ENCODE peak calls at places on chromosomes 1 and 21, in four cellular contexts. One of them, this sample, is unnamed.

GRCh38 chr1:165352442-165353293 is 3.8 kb downstream of the LMX1A start:
- DNase-seq in fibroblast of pulmonary artery: no peak
- DNase-seq in mucosa of descending colon: peak
- DNase-seq in astrocyte of the spinal cord: no peak
- DNase-seq in this sample: no peak

GRCh38 chr1:117589531-117589930 is 16.3 kb upstream of the TENT5C start:
- DNase-seq in mucosa of descending colon: no peak
- DNase-seq in fibroblast of pulmonary artery: no peak
- DNase-seq in astrocyte of the spinal cord: no peak
- DNase-seq in this sample: no peak

GRCh38 chr1:167524651-167525050 is 6.3 kb upstream of the CD247 start:
- DNase-seq in fibroblast of pulmonary artery: no peak
- DNase-seq in mucosa of descending colon: no peak
- DNase-seq in astrocyte of the spinal cord: no peak
- DNase-seq in this sample: no peak

GRCh38 chr1:179146916-179147315 is 65.0 kb downstream of the TOR3A start:
- DNase-seq in mucosa of descending colon: no peak
- DNase-seq in fibroblast of pulmonary artery: no peak
- DNase-seq in astrocyte of the spinal cord: no peak
- DNase-seq in this sample: no peak

GRCh38 chr1:165365344-165365743 is 8.8 kb upstream of the LMX1A start:
- DNase-seq in astrocyte of the spinal cord: no peak
- DNase-seq in fibroblast of pulmonary artery: no peak
- DNase-seq in mucosa of descending colon: no peak
- DNase-seq in this sample: no peak

GRCh38 chr1:156926175-156926574 is 5.7 kb downstream of the LRRC71 start:
- DNase-seq in fibroblast of pulmonary artery: peak
- DNase-seq in astrocyte of the spinal cord: peak
- DNase-seq in mucosa of descending colon: no peak
- DNase-seq in this sample: no peak

GRCh38 chr1:228379165-228379460 is 27.5 kb downstream of the TRIM11 start:
- DNase-seq in astrocyte of the spinal cord: peak
- DNase-seq in mucosa of descending colon: peak
- DNase-seq in fibroblast of pulmonary artery: no peak
- DNase-seq in this sample: no peak

GRCh38 chr1:229117664-229118300 is 153.1 kb upstream of the RAB4A start:
- DNase-seq in mucosa of descending colon: peak
- DNase-seq in fibroblast of pulmonary artery: peak
- DNase-seq in astrocyte of the spinal cord: no peak
- DNase-seq in this sample: no peak

GRCh38 chr1:80987106-80987505 is 813.6 kb upstream of the ADGRL2 start:
- DNase-seq in fibroblast of pulmonary artery: peak
- DNase-seq in astrocyte of the spinal cord: no peak
- DNase-seq in mucosa of descending colon: no peak
- DNase-seq in this sample: no peak

GRCh38 chr1:152440635-152441471 is 26.8 kb upstream of the CRNN start:
- DNase-seq in fibroblast of pulmonary artery: peak
- DNase-seq in mucosa of descending colon: no peak
- DNase-seq in astrocyte of the spinal cord: peak
- DNase-seq in this sample: peak

GRCh38 chr1:209936125-209936524 is 1.9 kb upstream of the SYT14 start:
- DNase-seq in astrocyte of the spinal cord: no peak
- DNase-seq in fibroblast of pulmonary artery: no peak
- DNase-seq in mucosa of descending colon: no peak
- DNase-seq in this sample: no peak

GRCh38 chr1:209937996-209938959 is at the start of gene SYT14:
- DNase-seq in mucosa of descending colon: no peak
- DNase-seq in fibroblast of pulmonary artery: peak
- DNase-seq in astrocyte of the spinal cord: peak
- DNase-seq in this sample: no peak
- TF ChIP-seq CTCF in mucosa of descending colon: no peak
- TF ChIP-seq CTCF in fibroblast of pulmonary artery: no peak
- TF ChIP-seq CTCF in astrocyte of the spinal cord: peak
- TF ChIP-seq CTCF in this sample: peak

GRCh38 chr21:44295163-44295601 is 4.7 kb upstream of the PFKL start:
- DNase-seq in astrocyte of the spinal cord: no peak
- DNase-seq in fibroblast of pulmonary artery: no peak
- DNase-seq in mucosa of descending colon: no peak
- DNase-seq in this sample: no peak
- H3K4me3 ChIP-seq in astrocyte of the spinal cord: no peak
- H3K4me3 ChIP-seq in fibroblast of pulmonary artery: no peak
- H3K4me3 ChIP-seq in mucosa of descending colon: no peak
- H3K4me3 ChIP-seq in this sample: no peak

DNA sequence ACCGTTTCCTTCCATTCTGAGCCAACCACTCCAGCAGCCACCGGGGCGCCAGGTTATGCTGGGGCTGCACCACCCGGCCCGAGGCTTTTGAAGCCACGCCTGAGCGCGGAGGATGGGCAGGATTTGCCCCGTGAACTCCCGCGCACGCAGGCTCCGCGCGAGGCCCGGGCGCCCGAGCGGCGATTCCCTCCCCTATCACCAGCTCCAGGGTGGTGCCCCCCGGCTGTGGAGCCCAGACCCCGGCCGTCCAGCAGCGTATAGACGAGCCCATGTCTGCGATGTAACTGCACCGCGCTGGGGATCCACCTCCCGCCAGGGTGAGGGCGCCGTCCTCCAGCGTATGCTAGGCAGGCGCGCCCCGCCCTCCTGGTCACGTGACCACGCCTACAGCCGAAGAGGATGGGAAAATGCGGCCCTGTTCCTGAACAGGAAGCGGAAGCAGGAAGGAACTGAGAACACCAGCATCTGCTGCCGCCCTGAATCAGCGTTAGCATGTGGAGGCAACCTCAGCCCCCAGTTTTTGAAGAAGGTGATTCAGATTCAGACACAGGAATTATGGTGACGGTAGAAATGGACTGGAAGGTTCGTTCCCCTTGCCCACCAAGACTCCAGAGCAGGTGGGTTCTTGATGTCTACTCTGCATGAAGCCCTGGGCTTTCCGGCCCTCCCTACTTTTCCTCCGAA is 46.0 kb downstream of the VPS26C start:
- DNase-seq in astrocyte of the spinal cord: peak
- DNase-seq in mucosa of descending colon: peak
- DNase-seq in fibroblast of pulmonary artery: peak
- DNase-seq in this sample: no peak
- TF ChIP-seq CTCF in astrocyte of the spinal cord: peak
- TF ChIP-seq CTCF in mucosa of descending colon: no peak
- TF ChIP-seq CTCF in fibroblast of pulmonary artery: peak
- TF ChIP-seq CTCF in this sample: peak

GRCh38 chr1:226474443-226475111 is 66.7 kb upstream of the PARP1 start:
- DNase-seq in mucosa of descending colon: no peak
- DNase-seq in astrocyte of the spinal cord: no peak
- DNase-seq in fibroblast of pulmonary artery: no peak
- DNase-seq in this sample: no peak
- H3K4me3 ChIP-seq in mucosa of descending colon: no peak
- H3K4me3 ChIP-seq in astrocyte of the spinal cord: no peak
- H3K4me3 ChIP-seq in fibroblast of pulmonary artery: no peak
- H3K4me3 ChIP-seq in this sample: no peak

DNA sequence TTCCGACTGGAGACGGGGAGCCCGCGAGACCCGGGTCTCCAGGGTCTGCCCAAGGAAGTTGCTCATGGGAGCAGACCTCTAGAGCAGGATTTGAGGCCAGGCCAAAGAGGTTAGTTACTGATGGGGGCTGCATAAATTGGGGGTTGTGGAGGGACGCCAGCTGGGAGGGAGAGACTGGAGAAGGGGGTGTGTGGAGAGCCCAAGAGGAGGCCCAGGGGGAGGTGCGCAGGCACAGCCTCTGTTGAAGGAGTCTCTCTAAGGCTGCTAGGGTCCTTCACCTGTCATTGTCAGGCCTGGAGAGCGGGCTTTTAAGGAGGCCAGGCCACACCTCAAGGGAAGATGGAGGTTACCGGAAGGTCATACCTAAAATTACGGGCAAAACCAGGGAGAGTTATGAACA is 363 bp downstream of the PLA2G5 start:
- DNase-seq in astrocyte of the spinal cord: no peak
- DNase-seq in fibroblast of pulmonary artery: no peak
- DNase-seq in mucosa of descending colon: no peak
- DNase-seq in this sample: no peak
- TF ChIP-seq CTCF in astrocyte of the spinal cord: no peak
- TF ChIP-seq CTCF in fibroblast of pulmonary artery: no peak
- TF ChIP-seq CTCF in mucosa of descending colon: no peak
- TF ChIP-seq CTCF in this sample: no peak

DNA sequence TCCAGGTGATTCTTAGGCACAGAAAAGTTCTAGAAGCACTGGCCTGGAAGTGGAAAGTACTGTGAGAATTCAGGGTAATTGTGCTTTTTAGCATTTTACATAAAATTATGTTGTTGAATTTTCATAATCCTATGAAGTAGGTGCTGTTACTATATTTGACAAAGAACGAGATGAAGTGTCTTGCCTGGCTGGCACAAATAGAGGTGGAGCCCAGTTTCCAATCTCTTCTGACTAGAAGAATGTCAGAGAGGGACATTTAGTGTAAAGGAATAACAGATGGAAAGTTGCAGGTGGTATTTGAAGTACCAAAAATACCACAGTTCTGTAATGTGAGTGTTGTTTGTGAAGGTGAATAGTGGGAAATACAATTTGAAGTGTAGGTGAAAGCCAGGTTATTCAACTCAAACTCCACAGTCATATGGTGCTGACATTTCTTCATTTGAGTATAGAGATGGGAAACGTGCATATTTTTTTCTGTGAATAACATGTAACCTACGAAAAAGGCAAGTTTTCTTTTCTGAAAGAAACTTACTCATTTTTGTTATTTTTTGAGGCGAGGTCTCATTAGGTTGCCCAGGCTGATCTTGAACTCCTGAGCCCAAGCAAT is 3.5 kb upstream of the TMCO2 start:
- DNase-seq in astrocyte of the spinal cord: no peak
- DNase-seq in fibroblast of pulmonary artery: no peak
- DNase-seq in mucosa of descending colon: no peak
- DNase-seq in this sample: no peak
- H3K4me3 ChIP-seq in astrocyte of the spinal cord: no peak
- H3K4me3 ChIP-seq in fibroblast of pulmonary artery: no peak
- H3K4me3 ChIP-seq in mucosa of descending colon: no peak
- H3K4me3 ChIP-seq in this sample: no peak

GRCh38 chr1:211610779-211611556 is 32.0 kb upstream of the SLC30A1 start:
- DNase-seq in astrocyte of the spinal cord: peak
- DNase-seq in fibroblast of pulmonary artery: peak
- DNase-seq in mucosa of descending colon: no peak
- DNase-seq in this sample: no peak
- TF ChIP-seq CTCF in astrocyte of the spinal cord: no peak
- TF ChIP-seq CTCF in fibroblast of pulmonary artery: no peak
- TF ChIP-seq CTCF in mucosa of descending colon: no peak
- TF ChIP-seq CTCF in this sample: no peak

GRCh38 chr1:204826970-204827369 is 43.7 kb upstream of the NFASC start:
- DNase-seq in astrocyte of the spinal cord: no peak
- DNase-seq in fibroblast of pulmonary artery: no peak
- DNase-seq in mucosa of descending colon: no peak
- DNase-seq in this sample: no peak

GRCh38 chr1:204830671-204831585 is 39.7 kb upstream of the NFASC start:
- DNase-seq in mucosa of descending colon: no peak
- DNase-seq in astrocyte of the spinal cord: no peak
- DNase-seq in fibroblast of pulmonary artery: no peak
- DNase-seq in this sample: no peak

GRCh38 chr1:204828352-204828850 is 42.3 kb upstream of the NFASC start:
- DNase-seq in astrocyte of the spinal cord: no peak
- DNase-seq in mucosa of descending colon: peak
- DNase-seq in fibroblast of pulmonary artery: peak
- DNase-seq in this sample: no peak

GRCh38 chr1:204834329-204834728 is 36.3 kb upstream of the NFASC start:
- DNase-seq in mucosa of descending colon: no peak
- DNase-seq in fibroblast of pulmonary artery: no peak
- DNase-seq in astrocyte of the spinal cord: no peak
- DNase-seq in this sample: no peak

DNA sequence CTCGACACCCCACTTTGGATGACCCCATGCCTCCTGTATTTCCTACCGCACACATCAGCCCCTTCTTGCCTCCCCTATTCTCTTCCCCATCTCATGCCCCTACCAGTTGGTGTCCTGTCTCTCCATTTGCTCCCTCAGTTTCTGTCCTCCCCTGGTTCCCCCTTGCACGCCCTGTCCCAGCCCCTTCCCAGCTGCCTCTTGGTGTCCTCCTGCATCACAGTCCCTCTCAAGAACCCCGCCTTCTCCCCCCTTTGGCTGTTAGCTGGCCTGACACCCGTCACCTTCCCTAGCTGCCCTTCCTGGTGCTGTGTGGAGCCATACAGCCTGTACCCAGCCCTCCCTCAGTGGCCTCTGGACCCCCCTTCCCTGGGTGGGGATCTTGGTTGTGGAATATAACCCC is 41.5 kb upstream of the NFASC start:
- DNase-seq in fibroblast of pulmonary artery: no peak
- DNase-seq in mucosa of descending colon: no peak
- DNase-seq in astrocyte of the spinal cord: no peak
- DNase-seq in this sample: no peak
- H3K4me3 ChIP-seq in fibroblast of pulmonary artery: no peak
- H3K4me3 ChIP-seq in mucosa of descending colon: no peak
- H3K4me3 ChIP-seq in astrocyte of the spinal cord: no peak
- H3K4me3 ChIP-seq in this sample: no peak

GRCh38 chr1:50967416-50968020 is 2.5 kb upstream of the CDKN2C start:
- DNase-seq in fibroblast of pulmonary artery: no peak
- DNase-seq in astrocyte of the spinal cord: no peak
- DNase-seq in mucosa of descending colon: no peak
- DNase-seq in this sample: no peak

GRCh38 chr1:50970508-50970885 is 452 bp downstream of the CDKN2C start:
- DNase-seq in mucosa of descending colon: no peak
- DNase-seq in fibroblast of pulmonary artery: no peak
- DNase-seq in astrocyte of the spinal cord: no peak
- DNase-seq in this sample: no peak

GRCh38 chr1:50969611-50970507 is at the start of gene CDKN2C:
- DNase-seq in astrocyte of the spinal cord: peak
- DNase-seq in mucosa of descending colon: peak
- DNase-seq in fibroblast of pulmonary artery: peak
- DNase-seq in this sample: no peak

GRCh38 chr1:50968884-50969610 is 998 bp upstream of the CDKN2C start:
- DNase-seq in fibroblast of pulmonary artery: peak
- DNase-seq in astrocyte of the spinal cord: peak
- DNase-seq in mucosa of descending colon: peak
- DNase-seq in this sample: no peak

DNA sequence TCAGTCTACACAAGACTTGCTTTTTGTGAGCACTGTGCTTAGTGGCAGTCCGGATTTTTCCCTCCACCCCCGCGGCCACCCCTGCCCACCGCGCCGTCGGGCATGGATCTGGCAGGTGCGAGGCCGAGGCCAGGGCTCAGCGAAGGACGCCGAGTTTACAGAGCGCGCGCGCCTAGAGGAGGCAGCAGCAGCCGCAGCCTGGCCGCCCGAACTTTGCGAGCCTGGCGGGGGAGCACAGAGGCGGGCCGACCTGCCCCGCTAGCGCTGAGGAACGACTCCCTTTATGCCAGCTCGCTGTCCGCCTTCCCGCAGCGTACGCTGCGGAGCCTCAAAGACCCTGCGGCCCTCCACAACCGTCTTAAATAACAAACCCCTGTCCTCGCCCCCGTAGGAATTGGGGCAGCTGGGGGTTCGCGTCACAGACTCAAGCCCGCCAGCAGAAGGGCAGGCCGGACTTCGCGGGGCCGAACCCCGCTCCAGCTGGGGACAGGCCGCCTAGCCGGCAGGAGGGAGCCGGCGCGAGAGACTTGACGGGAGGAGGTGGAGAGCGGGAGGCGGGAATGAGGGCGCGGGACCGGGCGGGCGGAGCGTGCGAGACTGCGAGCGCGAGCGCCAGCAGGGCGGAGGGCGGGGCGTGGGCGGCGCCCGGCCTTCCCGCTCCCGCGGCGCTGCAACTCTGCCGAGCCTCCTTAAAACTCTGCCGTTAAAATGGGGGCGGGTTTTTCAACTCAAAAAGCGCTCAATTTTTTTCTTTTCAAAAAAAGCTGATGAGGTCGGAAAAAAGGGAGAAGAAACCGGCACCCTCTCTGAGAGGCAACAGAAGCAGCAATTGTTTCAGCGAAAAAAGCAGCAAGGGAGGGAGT is 1.8 kb upstream of the CDKN2C start:
- DNase-seq in astrocyte of the spinal cord: peak
- DNase-seq in mucosa of descending colon: peak
- DNase-seq in fibroblast of pulmonary artery: peak
- DNase-seq in this sample: no peak
- TF ChIP-seq CTCF in astrocyte of the spinal cord: peak
- TF ChIP-seq CTCF in mucosa of descending colon: peak
- TF ChIP-seq CTCF in fibroblast of pulmonary artery: peak
- TF ChIP-seq CTCF in this sample: peak